ENCODE peak calls at places on chromosomes 6 and 20, in ten cellular contexts. J is mammary epithelial cell; A is B cell; M is AG09309; K is posterior cingulate gyrus; E is WTC11; G is stimulated activated CD8-positive, alpha-beta memory T cell treated with anti-CD3 and anti-CD28 coated beads, Interleukin-4, amount 100 ng/mL, for 1 hour; X is hippocampal formation; R is activated T-helper 1 cell treated with anti-CD3 and anti-CD28 coated beads, Interleukin-2, amount 50 U/mL, for 16 hours; I is EL. Y is an unnamed sample.

GRCh38 chr20:16761305-16761829 is 13.2 kb downstream of the OTOR start:
- DNase-seq in M (peak), X (peak), E (peak), K (peak), A (peak), R (no peak), J (peak), I (peak), G (peak), Y (peak)

GRCh38 chr20:41978875-41979274 is 360.7 kb upstream of the CHD6 start:
- DNase-seq in X (no peak), R (no peak), M (no peak), I (no peak), A (no peak), K (no peak), G (no peak), J (no peak), E (no peak), Y (no peak)

GRCh38 chr6:116447496-116448011 is 13.6 kb upstream of the CALHM6 start:
- DNase-seq in G (no peak), E (no peak), M (peak), X (no peak), R (no peak), I (peak), J (peak), K (no peak), A (no peak), Y (peak)

GRCh38 chr6:154276810-154277577 is 79.6 kb downstream of the IPCEF1 start:
- DNase-seq in M (no peak), X (peak), A (no peak), G (no peak), R (no peak), E (no peak), J (no peak), I (peak), K (no peak), Y (peak)

GRCh38 chr20:50470249-50470858 is 39.8 kb upstream of the PTPN1 start:
- DNase-seq in R (no peak), I (no peak), E (no peak), M (no peak), K (no peak), G (no peak), X (no peak), J (no peak), A (no peak), Y (no peak)

GRCh38 chr20:33662172-33662571 is at the start of gene C20orf144:
- DNase-seq in K (no peak), I (no peak), J (no peak), R (no peak), X (no peak), A (no peak), G (no peak), E (no peak), M (no peak), Y (no peak)

GRCh38 chr20:46293084-46293483 is 15.2 kb downstream of the CDH22 start:
- DNase-seq in J (peak), G (no peak), K (no peak), M (no peak), R (no peak), X (no peak), A (no peak), I (peak), E (no peak), Y (peak)

GRCh38 chr6:123527406-123527805 is 109.3 kb downstream of the TRDN start:
- DNase-seq in M (no peak), A (no peak), E (no peak), G (no peak), R (no peak), J (no peak), K (no peak), X (no peak), I (no peak), Y (no peak)

GRCh38 chr6:143743256-143744166 is 65.7 kb downstream of the PHACTR2 start:
- DNase-seq in G (no peak), J (no peak), A (no peak), X (no peak), R (no peak), M (no peak), K (no peak), I (no peak), E (no peak), Y (no peak)

GRCh38 chr20:35443003-35443402 is 5.0 kb upstream of the GDF5 start:
- DNase-seq in G (no peak), X (no peak), M (peak), J (no peak), I (peak), E (no peak), R (no peak), A (no peak), K (no peak), Y (no peak)

GRCh38 chr6:95959291-95959690 is 56.5 kb upstream of the FUT9 start:
- DNase-seq in R (no peak), A (no peak), K (peak), X (peak), M (no peak), J (no peak), I (no peak), G (no peak), E (no peak), Y (no peak)

Y was measured in KBM-7.